ENCODE peak calls at places on chromosomes 7 and 10, in five cellular contexts. S, Z, U, P and K are unnamed samples.

GRCh38 chr10:49300140-49300974 is 1.4 kb downstream of the C10orf71 start:
- DNase-seq in S (no peak), Z (no peak), U (no peak), P (no peak), K (no peak)

GRCh38 chr7:91533996-91534395 is 269.8 kb downstream of the FZD1 start:
- DNase-seq in S (no peak), Z (no peak), U (no peak), P (no peak), K (no peak)

GRCh38 chr10:126456632-126457031 is 68.4 kb upstream of the ADAM12 start:
- DNase-seq in S (no peak), Z (no peak), U (no peak), P (no peak), K (no peak)

GRCh38 chr10:86167101-86167761 is 199.4 kb downstream of the GRID1 start:
- DNase-seq in S (no peak), Z (no peak), U (no peak), P (no peak), K (no peak)

GRCh38 chr7:129690701-129691100 is 79.2 kb downstream of the NRF1 start:
- DNase-seq in S (no peak), Z (peak), U (no peak), P (no peak), K (no peak)

GRCh38 chr7:74010407-74010806 is 17.6 kb upstream of the ELN start:
- DNase-seq in S (no peak), Z (no peak), U (no peak), P (no peak), K (no peak)

GRCh38 chr7:139829654-139830130 is 628 bp downstream of the TBXAS1 start:
- DNase-seq in S (no peak), Z (no peak), U (no peak), P (no peak), K (no peak)

GRCh38 chr7:111953611-111954010 is 252.6 kb downstream of the DOCK4 start:
- DNase-seq in S (no peak), Z (peak), U (no peak), P (peak), K (peak)

GRCh38 chr7:25321424-25321823 is 93.1 kb upstream of the NPVF start:
- DNase-seq in S (no peak), Z (no peak), U (no peak), P (no peak), K (no peak)

GRCh38 chr10:36721851-36722250 is 403.5 kb upstream of the ANKRD30A start:
- DNase-seq in S (no peak), Z (no peak), U (no peak), P (no peak), K (no peak)

GRCh38 chr10:85532821-85533220 is 833.8 kb downstream of the GRID1 start:
- DNase-seq in S (no peak), Z (no peak), U (no peak), P (no peak), K (no peak)

GRCh38 chr10:31368724-31369123 is 49.7 kb downstream of the ZEB1 start:
- DNase-seq in S (no peak), Z (no peak), U (no peak), P (no peak), K (no peak)

GRCh38 chr10:132898391-132899053 is 43.8 kb downstream of the CFAP46 start:
- DNase-seq in S (no peak), Z (no peak), U (no peak), P (no peak), K (no peak)

GRCh38 chr7:516216-516605 is 3.4 kb downstream of the PDGFA start:
- DNase-seq in S (no peak), Z (peak), U (no peak), P (peak), K (no peak)

GRCh38 chr10:114166053-114166452 is 8.0 kb downstream of the CCDC186 start:
- DNase-seq in S (no peak), Z (no peak), U (no peak), P (no peak), K (no peak)

GRCh38 chr7:22624781-22625180 is 102.2 kb upstream of the IL6 start:
- DNase-seq in S (no peak), Z (no peak), U (no peak), P (no peak), K (no peak)

GRCh38 chr7:2734761-2735571 is 47.0 kb downstream of the AMZ1 start:
- DNase-seq in S (no peak), Z (no peak), U (no peak), P (no peak), K (no peak)

GRCh38 chr7:130719550-130719949 is 14.5 kb downstream of the KLF14 start:
- DNase-seq in S (no peak), Z (no peak), U (no peak), P (no peak), K (no peak)

GRCh38 chr7:107388604-107389003 is 81.3 kb upstream of the GPR22 start:
- DNase-seq in S (no peak), Z (no peak), U (no peak), P (no peak), K (no peak)

GRCh38 chr7:37427276-37427940 is 21.3 kb downstream of the ELMO1 start:
- DNase-seq in S (no peak), Z (no peak), U (no peak), P (no peak), K (no peak)

GRCh38 chr7:141600139-141600538 is 48.9 kb downstream of the AGK start:
- DNase-seq in S (no peak), Z (no peak), U (no peak), P (no peak), K (no peak)

GRCh38 chr10:103540722-103541121 is 47.2 kb downstream of the NEURL1 start:
- DNase-seq in S (no peak), Z (peak), U (no peak), P (peak), K (no peak)

GRCh38 chr10:92011560-92012214 is 88.1 kb downstream of the BTAF1 start:
- DNase-seq in S (no peak), Z (peak), U (no peak), P (peak), K (peak)

GRCh38 chr7:95687759-95688343 is 84.5 kb upstream of the DYNC1I1 start:
- DNase-seq in S (no peak), Z (peak), U (no peak), P (peak), K (peak)